ENCODE peak calls at places on chromosomes 11 and 22, in nine cellular contexts. I is Caco-2; R is HTR-8/SVneo; H is activated CD4-positive, alpha-beta T cell treated with anti-CD3 and anti-CD28 coated beads, Interleukin-2, amount 10 ng/mL, durations not matched to agents 7 days and 5 days; S is HCT116; A is GM23338; D is COR-L47; O is neural crest cell; T is CD8-positive, alpha-beta T cell. L is an unnamed sample.

GRCh38 chr11:126280595-126280994 is 2.3 kb upstream of the TIRAP start:
- DNase-seq in I (no peak), R (no peak), H (no peak), S (no peak), A (no peak), D (no peak), O (no peak), T (no peak), L (no peak)

GRCh38 chr22:42279425-42280020 is 9.1 kb upstream of the TCF20 start:
- DNase-seq in I (no peak), R (no peak), H (no peak), S (no peak), A (no peak), D (no peak), O (no peak), T (no peak), L (no peak)

GRCh38 chr22:38204784-38205183 is 3.0 kb downstream of the MAFF start:
- DNase-seq in I (no peak), R (no peak), H (no peak), S (no peak), A (no peak), D (no peak), O (no peak), T (no peak), L (no peak)

GRCh38 chr22:42528591-42529307 is 9.2 kb upstream of the RRP7A start:
- DNase-seq in I (no peak), R (no peak), H (no peak), S (no peak), A (no peak), D (no peak), O (no peak), T (no peak), L (no peak)

GRCh38 chr11:117495357-117495756 is 167.7 kb downstream of the CEP164 start:
- DNase-seq in I (no peak), R (no peak), H (no peak), S (no peak), A (no peak), D (no peak), O (no peak), T (no peak), L (no peak)

GRCh38 chr11:8340299-8340698 is 76.6 kb upstream of the LMO1 start:
- DNase-seq in I (peak; percentile 27), R (no peak), H (no peak), S (no peak), A (no peak), D (no peak), O (no peak), T (no peak), L (no peak)

GRCh38 chr11:1157645-1158591 is at the start of gene MUC5AC:
- DNase-seq in I (no peak), R (no peak), H (no peak), S (no peak), A (no peak), D (no peak), O (no peak), T (no peak), L (no peak)

GRCh38 chr11:134508219-134508990 is 96.4 kb upstream of the B3GAT1 start:
- DNase-seq in I (no peak), R (no peak), H (no peak), S (no peak), A (no peak), D (no peak), O (no peak), T (no peak), L (no peak)

GRCh38 chr22:33272180-33272579 is 214.0 kb upstream of the SYN3 start:
- DNase-seq in I (no peak), R (no peak), H (no peak), S (no peak), A (no peak), D (no peak), O (no peak), T (no peak), L (no peak)

GRCh38 chr11:8351223-8351622 is 87.5 kb upstream of the LMO1 start:
- DNase-seq in I (no peak), R (no peak), H (no peak), S (no peak), A (no peak), D (no peak), O (no peak), T (no peak), L (no peak)

GRCh38 chr11:12680940-12681258 is 6.7 kb downstream of the TEAD1 start:
- DNase-seq in I (no peak), R (no peak), H (no peak), S (no peak), A (no peak), D (no peak), O (no peak), T (no peak), L (no peak)

GRCh38 chr11:76588455-76589325 is 81.9 kb downstream of the LRRC32 start:
- DNase-seq in I (no peak), R (no peak), H (peak; percentile 44), S (no peak), A (no peak), D (no peak), O (no peak), T (no peak), L (no peak)

GRCh38 chr11:107040447-107041444 is 22.5 kb upstream of the GUCY1A2 start:
- DNase-seq in I (no peak), R (no peak), H (no peak), S (no peak), A (no peak), D (no peak), O (no peak), T (no peak), L (no peak)

GRCh38 chr11:107689317-107690202 is 22.3 kb downstream of the SLN start:
- DNase-seq in I (peak; percentile 84), R (peak; percentile 75), H (peak; percentile 72), S (peak; percentile 54), A (peak; percentile 92), D (peak; percentile 53), O (peak; percentile 71), T (peak; percentile 53), L (no peak)

GRCh38 chr11:125910450-125910849 is 6.1 kb downstream of the DDX25 start:
- DNase-seq in I (no peak), R (no peak), H (no peak), S (no peak), A (no peak), D (no peak), O (no peak), T (no peak), L (no peak)

GRCh38 chr11:96744697-96745096 is 354.9 kb downstream of the JRKL start:
- DNase-seq in I (no peak), R (no peak), H (no peak), S (no peak), A (no peak), D (no peak), O (no peak), T (no peak), L (no peak)

GRCh38 chr11:62104816-62105610 is 18.8 kb upstream of the INCENP start:
- DNase-seq in I (no peak), R (no peak), H (peak; percentile 41), S (no peak), A (no peak), D (no peak), O (no peak), T (no peak), L (no peak)

GRCh38 chr22:49239264-49240015 is 588.2 kb downstream of the BRD1 start:
- DNase-seq in I (no peak), R (no peak), H (no peak), S (no peak), A (no peak), D (no peak), O (no peak), T (no peak), L (no peak)

GRCh38 chr11:29161216-29161615 is 855.6 kb downstream of the KCNA4 start:
- DNase-seq in I (no peak), R (no peak), H (no peak), S (no peak), A (no peak), D (no peak), O (no peak), T (no peak), L (peak; percentile 4)

GRCh38 chr11:120625565-120625964 is 114.0 kb downstream of the GRIK4 start:
- DNase-seq in I (no peak), R (no peak), H (no peak), S (no peak), A (no peak), D (no peak), O (no peak), T (no peak), L (no peak)

GRCh38 chr22:25475554-25476022 is 88.9 kb upstream of the GRK3 start:
- DNase-seq in I (no peak), R (no peak), H (no peak), S (no peak), A (peak; percentile 27), D (peak; percentile 78), O (no peak), T (no peak), L (peak; percentile 9)

GRCh38 chr11:85806876-85807275 is 4.1 kb downstream of the SYTL2 start:
- DNase-seq in I (no peak), R (no peak), H (no peak), S (no peak), A (no peak), D (no peak), O (no peak), T (no peak), L (no peak)

GRCh38 chr22:42688241-42688913 is 32.3 kb downstream of the A4GALT start:
- DNase-seq in I (peak; percentile 87), R (peak; percentile 89), H (no peak), S (no peak), A (peak; percentile 70), D (peak; percentile 33), O (peak; percentile 36), T (no peak), L (peak; percentile 73)

GRCh38 chr22:46352691-46353386 is 17.3 kb downstream of the TRMU start:
- DNase-seq in I (no peak), R (no peak), H (no peak), S (no peak), A (no peak), D (peak; percentile 35), O (no peak), T (no peak), L (peak; percentile 9)

GRCh38 chr11:128405693-128406364 is 181.5 kb downstream of the ETS1 start:
- DNase-seq in I (no peak), R (no peak), H (no peak), S (no peak), A (no peak), D (no peak), O (no peak), T (no peak), L (no peak)

GRCh38 chr11:87463486-87464102 is 425.9 kb downstream of the TMEM135 start:
- DNase-seq in I (peak; percentile 72), R (peak; percentile 15), H (no peak), S (peak; percentile 42), A (peak; percentile 82), D (peak; percentile 64), O (peak; percentile 3), T (no peak), L (no peak)

GRCh38 chr11:59204736-59205135 is 8.0 kb downstream of the MPEG1 start:
- DNase-seq in I (no peak), R (no peak), H (no peak), S (no peak), A (no peak), D (no peak), O (no peak), T (no peak), L (no peak)

GRCh38 chr11:116973270-116973669 is 125.0 kb downstream of the SIK3 start:
- DNase-seq in I (no peak), R (no peak), H (no peak), S (no peak), A (no peak), D (no peak), O (no peak), T (no peak), L (no peak)

GRCh38 chr11:122681070-122681469 is 25.5 kb downstream of the UBASH3B start:
- DNase-seq in I (no peak), R (no peak), H (no peak), S (no peak), A (no peak), D (no peak), O (no peak), T (no peak), L (no peak)

GRCh38 chr11:11534981-11535380 is 86.8 kb downstream of the GALNT18 start:
- DNase-seq in I (no peak), R (no peak), H (no peak), S (no peak), A (no peak), D (peak; percentile 32), O (no peak), T (no peak), L (no peak)

GRCh38 chr11:114366331-114367243 is 33.7 kb downstream of the C11orf71 start:
- DNase-seq in I (peak; percentile 25), R (peak; percentile 63), H (no peak), S (no peak), A (no peak), D (no peak), O (no peak), T (no peak), L (peak; percentile 47)